ENCODE peak calls at places on chromosome 4, in six cellular contexts. H is esophagus squamous epithelium, X is lung, O is GM23338, Z is heart left ventricle, R is DND-41. J is an unnamed sample.

GRCh38 chr4:55830741-55831140 is 11.2 kb downstream of the EXOC1L start:
- DNase-seq in H (no peak), X (no peak), O (no peak), Z (no peak), R (no peak), J (no peak)

GRCh38 chr4:186472948-186473347 is 82.4 kb downstream of the MTNR1A start:
- DNase-seq in H (no peak), X (no peak), O (peak), Z (no peak), R (no peak), J (no peak)

GRCh38 chr4:120008075-120008474 is 58.6 kb downstream of the MAD2L1 start:
- DNase-seq in H (no peak), X (no peak), O (no peak), Z (no peak), R (no peak), J (no peak)

GRCh38 chr4:7423391-7423790 is 11.3 kb downstream of the PSAPL1 start:
- DNase-seq in H (no peak), X (no peak), O (no peak), Z (peak), R (no peak), J (no peak)

GRCh38 chr4:168796362-168797106 is 213.5 kb downstream of the CBR4 start:
- DNase-seq in H (no peak), X (no peak), O (no peak), Z (no peak), R (no peak), J (peak)

GRCh38 chr4:87078987-87079469 is 141.4 kb downstream of the KLHL8 start:
- DNase-seq in H (no peak), X (no peak), O (no peak), Z (no peak), R (no peak), J (no peak)

GRCh38 chr4:181684310-181684709 is 558.9 kb upstream of the TENM3 start:
- DNase-seq in H (no peak), X (no peak), O (no peak), Z (no peak), R (no peak), J (no peak)

GRCh38 chr4:113328514-113328913 is 279.1 kb downstream of the ANK2 start:
- DNase-seq in H (no peak), X (no peak), O (peak), Z (no peak), R (peak), J (no peak)

GRCh38 chr4:186714006-186714675 is 9.5 kb downstream of the FAT1 start:
- DNase-seq in H (no peak), X (no peak), O (no peak), Z (no peak), R (no peak), J (no peak)

GRCh38 chr4:119299221-119300071 is 22.5 kb downstream of the FABP2 start:
- DNase-seq in H (no peak), X (no peak), O (peak), Z (no peak), R (no peak), J (no peak)

GRCh38 chr4:23856630-23857029 is 33.2 kb downstream of the PPARGC1A start:
- DNase-seq in H (no peak), X (peak), O (no peak), Z (no peak), R (no peak), J (peak)

GRCh38 chr4:174352405-174352804 is 68.7 kb downstream of the CEP44 start:
- DNase-seq in H (no peak), X (no peak), O (no peak), Z (no peak), R (no peak), J (no peak)

GRCh38 chr4:82988323-82988832 is 22.2 kb downstream of the LIN54 start:
- DNase-seq in H (no peak), X (no peak), O (no peak), Z (no peak), R (no peak), J (no peak)

GRCh38 chr4:188029114-188029513 is 33.5 kb downstream of the ZFP42 start:
- DNase-seq in H (no peak), X (no peak), O (no peak), Z (no peak), R (no peak), J (no peak)

GRCh38 chr4:80215449-80216052 is 18.2 kb downstream of the PRDM8 start:
- DNase-seq in H (no peak), X (no peak), O (peak), Z (no peak), R (no peak), J (no peak)

GRCh38 chr4:173461170-173461569 is 62.3 kb upstream of the SCRG1 start:
- DNase-seq in H (no peak), X (no peak), O (no peak), Z (no peak), R (no peak), J (no peak)

GRCh38 chr4:26806331-26806730 is 54.3 kb upstream of the STIM2 start:
- DNase-seq in H (no peak), X (no peak), O (no peak), Z (no peak), R (no peak), J (no peak)

GRCh38 chr4:26804876-26805275 is 55.8 kb upstream of the STIM2 start:
- DNase-seq in H (no peak), X (no peak), O (no peak), Z (no peak), R (no peak), J (no peak)

GRCh38 chr4:26804451-26804850 is 56.2 kb upstream of the STIM2 start:
- DNase-seq in H (no peak), X (no peak), O (no peak), Z (no peak), R (no peak), J (no peak)

GRCh38 chr4:26802790-26803189 is 57.9 kb upstream of the STIM2 start:
- DNase-seq in H (no peak), X (no peak), O (no peak), Z (no peak), R (no peak), J (no peak)

DNA sequence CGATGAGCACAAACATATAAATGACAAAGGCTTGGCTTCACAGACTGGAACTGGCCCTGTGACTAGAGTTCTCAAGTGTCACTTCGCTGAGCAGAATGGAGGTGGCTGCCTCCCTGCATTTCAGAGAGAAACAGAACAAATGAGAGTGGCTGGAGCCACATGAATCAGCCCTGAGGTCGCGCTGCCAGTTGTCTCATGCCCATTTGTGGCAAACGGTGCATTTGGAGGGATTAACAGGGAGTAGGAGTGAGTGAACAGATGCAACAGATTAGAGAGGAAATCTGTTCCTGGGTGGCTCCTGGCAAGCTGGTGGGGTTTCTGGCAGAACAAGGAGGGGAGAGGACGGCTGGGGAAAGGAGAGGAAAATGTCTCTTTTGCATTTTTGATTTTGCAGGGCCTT is 57.2 kb upstream of the STIM2 start:
- DNase-seq in H (no peak), X (no peak), O (peak), Z (no peak), R (peak), J (no peak)
- H3K27ac ChIP-seq in H (no peak), X (no peak), O (no peak), Z (no peak), R (no peak), J (no peak)

GRCh38 chr4:109998867-109999303 is 86.2 kb downstream of the EGF start:
- DNase-seq in H (no peak), X (no peak), O (peak), Z (no peak), R (peak), J (no peak)
- TF ChIP-seq CTCF in H (peak), X (peak), O (peak), Z (peak), R (peak), J (peak)

GRCh38 chr4:106246441-106246840 is 69.6 kb downstream of the TBCK start:
- DNase-seq in H (no peak), X (no peak), O (no peak), Z (no peak), R (no peak), J (no peak)

GRCh38 chr4:106245176-106245575 is 70.8 kb downstream of the TBCK start:
- DNase-seq in H (no peak), X (no peak), O (no peak), Z (no peak), R (no peak), J (no peak)

GRCh38 chr4:106253364-106254129 is 62.5 kb downstream of the TBCK start:
- DNase-seq in H (no peak), X (no peak), O (no peak), Z (no peak), R (no peak), J (no peak)

GRCh38 chr4:106247600-106247999 is 68.4 kb downstream of the TBCK start:
- DNase-seq in H (no peak), X (no peak), O (no peak), Z (no peak), R (no peak), J (no peak)
- H3K4me3 ChIP-seq in H (no peak), X (no peak), O (no peak), Z (no peak), R (no peak), J (no peak)

DNA sequence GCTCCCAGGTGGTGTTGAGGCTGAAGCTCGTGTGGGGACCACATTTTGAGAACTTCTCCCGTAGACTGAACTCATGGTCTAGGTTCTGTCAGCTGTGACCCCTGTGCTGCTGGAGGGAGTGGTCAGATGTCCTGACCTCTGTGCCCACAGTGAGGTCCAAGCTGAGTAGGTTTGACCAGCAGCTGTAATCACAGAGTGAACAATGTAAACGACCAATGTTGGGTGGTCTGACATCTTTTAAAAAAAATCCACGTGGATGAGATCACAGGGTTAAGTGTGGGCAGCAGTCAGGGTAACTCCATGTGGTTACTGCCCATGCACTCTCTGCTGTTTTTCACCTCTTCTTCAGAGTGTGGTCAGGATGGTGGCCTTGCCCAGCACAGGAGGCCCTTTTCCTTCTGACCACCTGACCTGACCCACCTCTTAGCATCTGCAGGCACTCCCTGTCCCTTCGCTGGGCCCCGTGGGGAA is 119.9 kb downstream of the PTTG2 start:
- DNase-seq in H (no peak), X (no peak), O (no peak), Z (no peak), R (no peak), J (no peak)
- H3K27ac ChIP-seq in H (no peak), X (no peak), O (no peak), Z (peak), R (no peak), J (no peak)

GRCh38 chr4:145180298-145181090 is at the start of gene OTUD4:
- DNase-seq in H (peak), X (peak), O (peak), Z (peak), R (peak), J (peak)
- TF ChIP-seq CTCF in H (peak), X (no peak), O (peak), Z (no peak), R (peak), J (no peak)

GRCh38 chr4:1183985-1184773 is 11.8 kb upstream of the SPON2 start:
- DNase-seq in H (no peak), X (no peak), O (no peak), Z (no peak), R (no peak), J (no peak)
- H3K4me3 ChIP-seq in H (no peak), X (no peak), O (no peak), Z (peak), R (no peak), J (no peak)

GRCh38 chr4:15547392-15547791 is 77.7 kb downstream of the CC2D2A start:
- DNase-seq in H (no peak), X (no peak), O (no peak), Z (no peak), R (peak), J (no peak)

GRCh38 chr4:15545371-15545770 is 75.7 kb downstream of the CC2D2A start:
- DNase-seq in H (no peak), X (no peak), O (no peak), Z (no peak), R (no peak), J (no peak)

GRCh38 chr4:15551740-15552446 is 82.2 kb downstream of the CC2D2A start:
- DNase-seq in H (no peak), X (no peak), O (no peak), Z (no peak), R (no peak), J (no peak)

GRCh38 chr4:15552557-15553362 is 83.1 kb downstream of the CC2D2A start:
- DNase-seq in H (no peak), X (no peak), O (no peak), Z (no peak), R (no peak), J (no peak)

GRCh38 chr4:15550491-15550890 is 80.8 kb downstream of the CC2D2A start:
- DNase-seq in H (no peak), X (no peak), O (no peak), Z (no peak), R (no peak), J (no peak)
- H3K27ac ChIP-seq in H (no peak), X (peak), O (no peak), Z (no peak), R (no peak), J (no peak)

GRCh38 chr4:4866833-4867744 is 7.6 kb downstream of the MSX1 start:
- DNase-seq in H (no peak), X (no peak), O (peak), Z (no peak), R (no peak), J (no peak)
- TF ChIP-seq CTCF in H (no peak), X (no peak), O (peak), Z (peak), R (no peak), J (no peak)

DNA sequence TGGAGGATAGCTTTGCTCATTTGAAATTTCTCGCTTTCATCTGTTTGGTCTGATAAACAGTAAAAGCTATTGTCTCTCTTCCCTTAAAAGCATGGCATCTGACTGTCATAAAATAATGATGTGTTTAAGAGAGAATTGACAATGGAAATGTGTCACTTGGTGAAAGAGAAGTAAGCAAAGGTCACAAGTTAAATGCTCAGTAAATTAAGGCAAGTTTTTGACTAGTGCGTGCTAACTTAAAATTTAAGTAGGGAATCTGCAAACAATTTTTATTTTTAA is 161.6 kb upstream of the ANKRD50 start:
- DNase-seq in H (no peak), X (no peak), O (no peak), Z (no peak), R (no peak), J (no peak)
- H3K4me3 ChIP-seq in H (no peak), X (no peak), O (no peak), Z (no peak), R (no peak), J (no peak)

DNA sequence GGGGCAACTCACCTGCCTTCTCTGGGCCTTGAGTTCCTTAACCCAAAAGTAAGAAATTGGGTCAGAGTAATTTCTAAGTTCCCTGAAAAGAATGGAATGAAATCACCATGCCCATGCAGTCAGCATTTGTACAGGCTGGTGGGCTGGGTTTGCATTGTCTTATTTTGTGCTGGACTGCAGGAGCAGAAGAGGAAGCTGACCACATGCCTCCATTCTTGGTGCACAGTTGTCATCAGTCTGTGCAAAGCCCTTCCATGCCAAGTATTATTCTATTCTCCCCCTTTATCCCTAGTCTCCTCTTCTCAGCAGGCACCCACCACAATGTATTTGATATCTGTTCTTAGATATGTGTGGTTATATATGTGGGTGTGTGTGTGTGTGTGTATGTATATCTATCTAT is 56.4 kb downstream of the FHDC1 start:
- DNase-seq in H (no peak), X (no peak), O (no peak), Z (no peak), R (no peak), J (no peak)
- H3K27ac ChIP-seq in H (no peak), X (peak), O (no peak), Z (no peak), R (no peak), J (no peak)